ENCODE peak calls at places on chromosomes 2 and 18, in eight cellular contexts. One of them, this sample, is unnamed.

GRCh38 chr2:71001592-71002570 is 7.2 kb upstream of the TEX261 start:
- DNase-seq in endothelial cell of umbilical vein: no peak
- DNase-seq in Peyer's patch: no peak
- DNase-seq in esophagus muscularis mucosa: no peak
- DNase-seq in thyroid gland: no peak
- DNase-seq in adrenal gland: no peak
- DNase-seq in IMR-90: no peak
- DNase-seq in right lobe of liver: no peak
- DNase-seq in this sample: no peak

GRCh38 chr18:67260841-67261240 is 255.7 kb downstream of the DSEL start:
- DNase-seq in endothelial cell of umbilical vein: no peak
- DNase-seq in adrenal gland: no peak
- DNase-seq in Peyer's patch: no peak
- DNase-seq in esophagus muscularis mucosa: no peak
- DNase-seq in right lobe of liver: no peak
- DNase-seq in IMR-90: peak
- DNase-seq in thyroid gland: no peak
- DNase-seq in this sample: no peak

GRCh38 chr2:12169721-12170120 is 423.3 kb downstream of the LPIN1 start:
- DNase-seq in Peyer's patch: no peak
- DNase-seq in right lobe of liver: no peak
- DNase-seq in thyroid gland: peak
- DNase-seq in endothelial cell of umbilical vein: peak
- DNase-seq in adrenal gland: peak
- DNase-seq in esophagus muscularis mucosa: no peak
- DNase-seq in IMR-90: peak
- DNase-seq in this sample: no peak

GRCh38 chr18:58297198-58297597 is 253.2 kb downstream of the NEDD4L start:
- DNase-seq in adrenal gland: no peak
- DNase-seq in endothelial cell of umbilical vein: no peak
- DNase-seq in thyroid gland: no peak
- DNase-seq in Peyer's patch: no peak
- DNase-seq in IMR-90: peak
- DNase-seq in esophagus muscularis mucosa: no peak
- DNase-seq in right lobe of liver: no peak
- DNase-seq in this sample: no peak

GRCh38 chr2:128362889-128363228 is 44.2 kb upstream of the HS6ST1 start:
- DNase-seq in IMR-90: peak
- DNase-seq in esophagus muscularis mucosa: no peak
- DNase-seq in thyroid gland: peak
- DNase-seq in Peyer's patch: peak
- DNase-seq in endothelial cell of umbilical vein: no peak
- DNase-seq in adrenal gland: no peak
- DNase-seq in right lobe of liver: no peak
- DNase-seq in this sample: peak

GRCh38 chr18:13218376-13219011 is at the start of gene LDLRAD4:
- DNase-seq in esophagus muscularis mucosa: no peak
- DNase-seq in IMR-90: no peak
- DNase-seq in right lobe of liver: peak
- DNase-seq in thyroid gland: peak
- DNase-seq in adrenal gland: peak
- DNase-seq in Peyer's patch: peak
- DNase-seq in endothelial cell of umbilical vein: peak
- DNase-seq in this sample: no peak

GRCh38 chr2:170713280-170714155 is 1.6 kb upstream of the SP5 start:
- DNase-seq in esophagus muscularis mucosa: no peak
- DNase-seq in adrenal gland: no peak
- DNase-seq in thyroid gland: no peak
- DNase-seq in Peyer's patch: no peak
- DNase-seq in endothelial cell of umbilical vein: no peak
- DNase-seq in right lobe of liver: peak
- DNase-seq in IMR-90: no peak
- DNase-seq in this sample: no peak

GRCh38 chr18:68839701-68840100 is 41.8 kb downstream of the CCDC102B start:
- DNase-seq in right lobe of liver: no peak
- DNase-seq in thyroid gland: no peak
- DNase-seq in IMR-90: no peak
- DNase-seq in esophagus muscularis mucosa: no peak
- DNase-seq in Peyer's patch: no peak
- DNase-seq in adrenal gland: no peak
- DNase-seq in endothelial cell of umbilical vein: no peak
- DNase-seq in this sample: no peak

GRCh38 chr2:231557571-231558217 is 27.4 kb upstream of the NMUR1 start:
- DNase-seq in right lobe of liver: peak
- DNase-seq in esophagus muscularis mucosa: peak
- DNase-seq in endothelial cell of umbilical vein: peak
- DNase-seq in IMR-90: peak
- DNase-seq in adrenal gland: peak
- DNase-seq in thyroid gland: peak
- DNase-seq in Peyer's patch: peak
- DNase-seq in this sample: peak

GRCh38 chr2:210539035-210539434 is 17.4 kb upstream of the CPS1 start:
- DNase-seq in adrenal gland: no peak
- DNase-seq in esophagus muscularis mucosa: no peak
- DNase-seq in endothelial cell of umbilical vein: no peak
- DNase-seq in IMR-90: no peak
- DNase-seq in thyroid gland: no peak
- DNase-seq in right lobe of liver: no peak
- DNase-seq in Peyer's patch: no peak
- DNase-seq in this sample: no peak

GRCh38 chr2:134416018-134416417 is 162.1 kb downstream of the MGAT5 start:
- DNase-seq in right lobe of liver: no peak
- DNase-seq in adrenal gland: no peak
- DNase-seq in endothelial cell of umbilical vein: no peak
- DNase-seq in IMR-90: no peak
- DNase-seq in esophagus muscularis mucosa: no peak
- DNase-seq in Peyer's patch: no peak
- DNase-seq in thyroid gland: no peak
- DNase-seq in this sample: no peak

GRCh38 chr2:121722479-121722878 is 14.2 kb downstream of the NIFK start:
- DNase-seq in right lobe of liver: no peak
- DNase-seq in Peyer's patch: no peak
- DNase-seq in thyroid gland: no peak
- DNase-seq in IMR-90: peak
- DNase-seq in adrenal gland: peak
- DNase-seq in esophagus muscularis mucosa: no peak
- DNase-seq in endothelial cell of umbilical vein: no peak
- DNase-seq in this sample: peak

GRCh38 chr2:230268606-230269222 is 43.2 kb downstream of the SP140 start:
- DNase-seq in thyroid gland: no peak
- DNase-seq in right lobe of liver: no peak
- DNase-seq in adrenal gland: no peak
- DNase-seq in esophagus muscularis mucosa: no peak
- DNase-seq in endothelial cell of umbilical vein: no peak
- DNase-seq in Peyer's patch: no peak
- DNase-seq in IMR-90: peak
- DNase-seq in this sample: no peak

GRCh38 chr2:42223822-42224268 is 54.7 kb downstream of the EML4 start:
- DNase-seq in endothelial cell of umbilical vein: peak
- DNase-seq in Peyer's patch: no peak
- DNase-seq in right lobe of liver: no peak
- DNase-seq in adrenal gland: no peak
- DNase-seq in esophagus muscularis mucosa: no peak
- DNase-seq in thyroid gland: no peak
- DNase-seq in IMR-90: peak
- DNase-seq in this sample: no peak

GRCh38 chr2:183038341-183039300 is at the start of gene NCKAP1:
- DNase-seq in right lobe of liver: peak
- DNase-seq in esophagus muscularis mucosa: peak
- DNase-seq in thyroid gland: peak
- DNase-seq in endothelial cell of umbilical vein: peak
- DNase-seq in adrenal gland: peak
- DNase-seq in Peyer's patch: peak
- DNase-seq in IMR-90: peak
- DNase-seq in this sample: peak

GRCh38 chr2:24362253-24362652 is 1.9 kb upstream of the ITSN2 start:
- DNase-seq in right lobe of liver: no peak
- DNase-seq in IMR-90: no peak
- DNase-seq in Peyer's patch: no peak
- DNase-seq in esophagus muscularis mucosa: no peak
- DNase-seq in endothelial cell of umbilical vein: no peak
- DNase-seq in adrenal gland: no peak
- DNase-seq in thyroid gland: no peak
- DNase-seq in this sample: no peak

GRCh38 chr2:24359129-24359528 is 1.2 kb downstream of the ITSN2 start:
- DNase-seq in right lobe of liver: no peak
- DNase-seq in esophagus muscularis mucosa: no peak
- DNase-seq in endothelial cell of umbilical vein: peak
- DNase-seq in adrenal gland: no peak
- DNase-seq in IMR-90: no peak
- DNase-seq in Peyer's patch: no peak
- DNase-seq in thyroid gland: no peak
- DNase-seq in this sample: no peak

GRCh38 chr2:24360963-24361330 is 611 bp upstream of the ITSN2 start:
- DNase-seq in esophagus muscularis mucosa: no peak
- DNase-seq in endothelial cell of umbilical vein: no peak
- DNase-seq in Peyer's patch: peak
- DNase-seq in thyroid gland: no peak
- DNase-seq in adrenal gland: no peak
- DNase-seq in right lobe of liver: no peak
- DNase-seq in IMR-90: no peak
- DNase-seq in this sample: no peak

GRCh38 chr2:24359701-24360049 is 661 bp downstream of the ITSN2 start:
- DNase-seq in endothelial cell of umbilical vein: no peak
- DNase-seq in IMR-90: no peak
- DNase-seq in right lobe of liver: peak
- DNase-seq in thyroid gland: peak
- DNase-seq in Peyer's patch: peak
- DNase-seq in adrenal gland: peak
- DNase-seq in esophagus muscularis mucosa: no peak
- DNase-seq in this sample: no peak

DNA sequence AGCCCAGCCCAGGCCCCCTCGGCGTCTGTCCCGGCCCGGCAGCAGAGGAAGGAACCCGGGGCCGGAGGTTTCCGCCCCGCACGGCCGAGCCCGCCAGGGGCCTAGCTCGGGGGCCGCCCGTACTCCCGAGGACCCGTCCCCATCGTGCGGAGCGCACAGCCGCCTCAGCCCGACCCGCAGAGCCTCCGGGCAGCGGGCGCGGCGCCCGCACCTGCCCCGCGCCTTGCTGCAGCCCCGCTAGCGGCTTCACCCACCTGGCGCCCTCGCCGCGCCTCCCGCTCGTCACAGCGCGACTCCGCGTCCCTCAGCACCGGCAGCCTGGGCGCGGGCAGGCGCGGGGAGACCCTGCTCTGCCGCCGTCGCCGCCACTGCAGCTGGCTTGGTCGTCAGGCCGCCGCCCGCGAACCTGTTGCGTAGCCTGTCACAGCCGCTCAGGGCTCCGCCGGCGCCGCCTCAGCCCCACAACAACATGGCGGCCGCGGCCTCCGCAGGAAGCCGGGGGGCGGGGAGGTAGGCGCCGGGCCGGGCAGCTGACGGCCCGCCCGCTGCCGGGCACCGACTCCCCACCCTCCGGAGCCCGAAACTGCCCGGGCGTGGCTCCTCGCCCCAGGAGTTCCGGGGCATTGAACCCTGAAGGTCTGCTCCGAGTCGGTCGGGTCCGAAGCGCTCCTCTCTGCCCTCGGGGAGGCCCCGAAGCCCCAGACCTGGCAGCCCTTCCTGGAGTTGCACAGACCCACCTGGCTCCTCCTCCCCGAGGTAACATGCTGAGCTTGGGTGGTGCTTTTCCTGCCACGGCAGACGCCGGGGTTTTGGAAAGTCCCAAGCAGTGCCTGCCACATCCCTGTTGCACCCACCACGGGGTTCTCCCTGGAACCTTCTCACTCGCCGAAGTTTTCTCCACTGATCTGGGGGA is at the start of gene ITSN2:
- DNase-seq in right lobe of liver: peak
- DNase-seq in Peyer's patch: peak
- DNase-seq in IMR-90: peak
- DNase-seq in esophagus muscularis mucosa: peak
- DNase-seq in endothelial cell of umbilical vein: peak
- DNase-seq in adrenal gland: peak
- DNase-seq in thyroid gland: peak
- DNase-seq in this sample: peak
- TF ChIP-seq POLR2A in right lobe of liver: peak
- TF ChIP-seq POLR2A in Peyer's patch: peak
- TF ChIP-seq POLR2A in IMR-90: peak
- TF ChIP-seq POLR2A in esophagus muscularis mucosa: no peak
- TF ChIP-seq POLR2A in endothelial cell of umbilical vein: peak
- TF ChIP-seq POLR2A in adrenal gland: peak
- TF ChIP-seq POLR2A in thyroid gland: peak
- TF ChIP-seq POLR2A in this sample: peak

DNA sequence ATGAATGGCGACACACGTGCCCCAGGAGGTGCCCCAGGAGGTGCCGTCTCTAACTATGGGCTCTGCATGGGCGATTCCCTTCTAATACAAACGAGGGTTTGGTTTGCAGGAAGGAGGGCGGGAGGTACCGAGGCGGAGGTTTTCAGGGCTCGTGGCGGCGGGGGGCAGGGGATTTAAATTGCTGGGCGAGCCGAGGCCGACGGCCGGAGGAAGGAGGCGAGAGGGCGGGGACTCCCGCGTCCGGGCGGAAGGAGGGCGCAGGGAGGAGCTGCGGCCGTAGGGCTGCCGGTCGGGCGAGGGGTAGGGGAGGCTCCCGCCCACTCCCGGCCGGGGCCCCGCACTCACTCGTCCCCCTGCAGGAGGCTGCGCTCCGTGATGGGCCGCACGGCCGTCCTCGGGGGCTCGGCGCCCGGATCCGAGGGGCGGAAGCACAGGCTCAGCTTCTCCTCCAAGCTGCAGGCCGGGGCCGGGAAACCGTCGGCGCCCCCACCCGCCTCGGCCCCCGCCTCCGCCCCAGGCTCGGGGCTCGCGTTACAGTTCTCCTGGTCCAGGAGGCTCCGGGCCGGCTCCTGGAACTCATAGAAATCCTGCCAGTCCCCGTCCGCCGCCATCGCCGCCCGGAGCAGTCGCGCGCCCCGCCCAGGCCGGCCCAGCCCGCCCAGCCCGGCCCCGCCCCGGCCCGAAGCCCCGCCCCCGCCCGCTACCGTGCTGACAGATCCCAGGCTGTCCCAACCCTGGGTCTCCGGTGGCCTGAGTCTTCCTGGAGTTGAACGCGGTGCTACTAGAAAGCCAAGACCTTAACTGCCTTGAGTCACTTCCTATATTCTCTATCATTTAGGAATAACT is at the start of gene FEZ2:
- DNase-seq in esophagus muscularis mucosa: no peak
- DNase-seq in endothelial cell of umbilical vein: peak
- DNase-seq in adrenal gland: peak
- DNase-seq in right lobe of liver: peak
- DNase-seq in Peyer's patch: peak
- DNase-seq in thyroid gland: peak
- DNase-seq in IMR-90: peak
- DNase-seq in this sample: peak
- TF ChIP-seq POLR2A in esophagus muscularis mucosa: no peak
- TF ChIP-seq POLR2A in endothelial cell of umbilical vein: peak
- TF ChIP-seq POLR2A in adrenal gland: peak
- TF ChIP-seq POLR2A in right lobe of liver: peak
- TF ChIP-seq POLR2A in Peyer's patch: no peak
- TF ChIP-seq POLR2A in thyroid gland: peak
- TF ChIP-seq POLR2A in IMR-90: peak
- TF ChIP-seq POLR2A in this sample: peak

GRCh38 chr2:10439971-10440370 is 8.2 kb downstream of the ODC1 start:
- DNase-seq in adrenal gland: no peak
- DNase-seq in thyroid gland: no peak
- DNase-seq in esophagus muscularis mucosa: no peak
- DNase-seq in endothelial cell of umbilical vein: no peak
- DNase-seq in IMR-90: no peak
- DNase-seq in Peyer's patch: no peak
- DNase-seq in right lobe of liver: no peak
- DNase-seq in this sample: no peak
- TF ChIP-seq POLR2A in adrenal gland: no peak
- TF ChIP-seq POLR2A in thyroid gland: no peak
- TF ChIP-seq POLR2A in esophagus muscularis mucosa: no peak
- TF ChIP-seq POLR2A in endothelial cell of umbilical vein: no peak
- TF ChIP-seq POLR2A in IMR-90: no peak
- TF ChIP-seq POLR2A in Peyer's patch: no peak
- TF ChIP-seq POLR2A in right lobe of liver: no peak
- TF ChIP-seq POLR2A in this sample: no peak

GRCh38 chr2:28545590-28546195 is 49.8 kb downstream of the PLB1 start:
- DNase-seq in Peyer's patch: peak
- DNase-seq in adrenal gland: no peak
- DNase-seq in IMR-90: no peak
- DNase-seq in right lobe of liver: no peak
- DNase-seq in esophagus muscularis mucosa: no peak
- DNase-seq in endothelial cell of umbilical vein: no peak
- DNase-seq in thyroid gland: no peak
- DNase-seq in this sample: no peak
- TF ChIP-seq POLR2A in Peyer's patch: no peak
- TF ChIP-seq POLR2A in adrenal gland: no peak
- TF ChIP-seq POLR2A in IMR-90: no peak
- TF ChIP-seq POLR2A in right lobe of liver: no peak
- TF ChIP-seq POLR2A in esophagus muscularis mucosa: no peak
- TF ChIP-seq POLR2A in endothelial cell of umbilical vein: no peak
- TF ChIP-seq POLR2A in thyroid gland: no peak
- TF ChIP-seq POLR2A in this sample: no peak